ENCODE peak calls at places on chromosomes 5 and 9, in five cellular contexts. E is NCI-H2081; Z is breast epithelium; Y is kidney epithelial cell; J is activated CD4-positive, CD25-positive, alpha-beta regulatory T cell. K is an unnamed sample.

GRCh38 chr9:35844628-35845301 is 15.7 kb downstream of the TMEM8B start:
- DNase-seq in E (no peak), Z (peak), Y (peak), J (no peak), K (no peak)

GRCh38 chr5:81994679-81995078 is 22.9 kb downstream of the ATG10 start:
- DNase-seq in E (no peak), Z (no peak), Y (no peak), J (no peak), K (no peak)

GRCh38 chr5:322281-322941 is 897 bp downstream of the AHRR start:
- DNase-seq in E (no peak), Z (no peak), Y (no peak), J (no peak), K (no peak)

GRCh38 chr9:12783767-12784460 is 9.1 kb downstream of the LURAP1L start:
- DNase-seq in E (no peak), Z (no peak), Y (no peak), J (no peak), K (peak)

GRCh38 chr9:90539266-90539665 is 103.4 kb downstream of the DIRAS2 start:
- DNase-seq in E (no peak), Z (no peak), Y (no peak), J (no peak), K (no peak)

GRCh38 chr9:34994429-34995287 is 5.1 kb downstream of the DNAJB5 start:
- DNase-seq in E (peak), Z (no peak), Y (no peak), J (no peak), K (no peak)

GRCh38 chr5:5266296-5266695 is 126.2 kb downstream of the ADAMTS16 start:
- DNase-seq in E (no peak), Z (no peak), Y (no peak), J (no peak), K (no peak)

GRCh38 chr9:13354733-13355132 is 75.2 kb upstream of the MPDZ start:
- DNase-seq in E (peak), Z (no peak), Y (no peak), J (no peak), K (no peak)

GRCh38 chr9:112074250-112075008 is 100.7 kb downstream of the SUSD1 start:
- DNase-seq in E (peak), Z (peak), Y (peak), J (peak), K (no peak)

GRCh38 chr5:28430565-28431178 is 1392.3 kb upstream of the CDH9 start:
- DNase-seq in E (no peak), Z (no peak), Y (peak), J (no peak), K (no peak)

GRCh38 chr9:136403538-136403914 is 3.6 kb upstream of the SNAPC4 start:
- DNase-seq in E (no peak), Z (no peak), Y (no peak), J (peak), K (no peak)

GRCh38 chr5:74063346-74063745 is 437.4 kb downstream of the ARHGEF28 start:
- DNase-seq in E (no peak), Z (no peak), Y (no peak), J (no peak), K (no peak)

GRCh38 chr5:153658606-153659005 is 168.1 kb downstream of the GRIA1 start:
- DNase-seq in E (no peak), Z (no peak), Y (no peak), J (no peak), K (no peak)

GRCh38 chr5:131786036-131786435 is 10.8 kb downstream of the FNIP1 start:
- DNase-seq in E (no peak), Z (no peak), Y (no peak), J (no peak), K (no peak)

GRCh38 chr5:157955541-157956172 is 96.7 kb upstream of the CLINT1 start:
- DNase-seq in E (no peak), Z (no peak), Y (peak), J (no peak), K (no peak)

GRCh38 chr9:90092512-90092911 is 487.7 kb downstream of the GADD45G start:
- DNase-seq in E (no peak), Z (no peak), Y (no peak), J (no peak), K (no peak)